ENCODE peak calls at places on chromosomes 16 and 17, in four cellular contexts. One of them, this sample, is unnamed.

GRCh38 chr17:39099686-39100293 is 51.6 kb downstream of the PLXDC1 start:
- DNase-seq in stimulated activated CD4-positive, alpha-beta T cell treated with anti-CD3 and anti-CD28 coated beads, Interleukin-1b, Interleukin-23, amount 100 ng/mL, for 48 hours: no peak
- DNase-seq in AG08395: peak
- DNase-seq in non-pigmented ciliary epithelial cell: no peak
- DNase-seq in this sample: no peak

GRCh38 chr16:50373345-50373701 is 4.5 kb upstream of the BRD7 start:
- DNase-seq in stimulated activated CD4-positive, alpha-beta T cell treated with anti-CD3 and anti-CD28 coated beads, Interleukin-1b, Interleukin-23, amount 100 ng/mL, for 48 hours: no peak
- DNase-seq in AG08395: no peak
- DNase-seq in non-pigmented ciliary epithelial cell: no peak
- DNase-seq in this sample: no peak

GRCh38 chr17:83182620-83183063 is 103.2 kb downstream of the METRNL start:
- DNase-seq in stimulated activated CD4-positive, alpha-beta T cell treated with anti-CD3 and anti-CD28 coated beads, Interleukin-1b, Interleukin-23, amount 100 ng/mL, for 48 hours: no peak
- DNase-seq in AG08395: no peak
- DNase-seq in non-pigmented ciliary epithelial cell: no peak
- DNase-seq in this sample: no peak

GRCh38 chr17:19237389-19238166 is 412 bp downstream of the EPN2 start:
- DNase-seq in stimulated activated CD4-positive, alpha-beta T cell treated with anti-CD3 and anti-CD28 coated beads, Interleukin-1b, Interleukin-23, amount 100 ng/mL, for 48 hours: peak
- DNase-seq in AG08395: no peak
- DNase-seq in non-pigmented ciliary epithelial cell: no peak
- DNase-seq in this sample: peak

GRCh38 chr16:25796239-25796638 is 104.5 kb downstream of the HS3ST4 start:
- DNase-seq in stimulated activated CD4-positive, alpha-beta T cell treated with anti-CD3 and anti-CD28 coated beads, Interleukin-1b, Interleukin-23, amount 100 ng/mL, for 48 hours: no peak
- DNase-seq in AG08395: no peak
- DNase-seq in non-pigmented ciliary epithelial cell: no peak
- DNase-seq in this sample: no peak

GRCh38 chr16:49775581-49775980 is 80.3 kb downstream of the ZNF423 start:
- DNase-seq in stimulated activated CD4-positive, alpha-beta T cell treated with anti-CD3 and anti-CD28 coated beads, Interleukin-1b, Interleukin-23, amount 100 ng/mL, for 48 hours: no peak
- DNase-seq in AG08395: no peak
- DNase-seq in non-pigmented ciliary epithelial cell: no peak
- DNase-seq in this sample: no peak

GRCh38 chr17:48719642-48720262 is 2.6 kb downstream of the PRAC1 start:
- DNase-seq in stimulated activated CD4-positive, alpha-beta T cell treated with anti-CD3 and anti-CD28 coated beads, Interleukin-1b, Interleukin-23, amount 100 ng/mL, for 48 hours: no peak
- DNase-seq in AG08395: no peak
- DNase-seq in non-pigmented ciliary epithelial cell: no peak
- DNase-seq in this sample: no peak

GRCh38 chr16:7316266-7316888 is 16.3 kb upstream of the RBFOX1 start:
- DNase-seq in stimulated activated CD4-positive, alpha-beta T cell treated with anti-CD3 and anti-CD28 coated beads, Interleukin-1b, Interleukin-23, amount 100 ng/mL, for 48 hours: no peak
- DNase-seq in AG08395: no peak
- DNase-seq in non-pigmented ciliary epithelial cell: no peak
- DNase-seq in this sample: no peak

GRCh38 chr17:39668141-39668924 is at the start of gene PNMT:
- DNase-seq in stimulated activated CD4-positive, alpha-beta T cell treated with anti-CD3 and anti-CD28 coated beads, Interleukin-1b, Interleukin-23, amount 100 ng/mL, for 48 hours: peak
- DNase-seq in AG08395: peak
- DNase-seq in non-pigmented ciliary epithelial cell: no peak
- DNase-seq in this sample: no peak

GRCh38 chr16:10617662-10618420 is 37.4 kb upstream of the EMP2 start:
- DNase-seq in stimulated activated CD4-positive, alpha-beta T cell treated with anti-CD3 and anti-CD28 coated beads, Interleukin-1b, Interleukin-23, amount 100 ng/mL, for 48 hours: no peak
- DNase-seq in AG08395: no peak
- DNase-seq in non-pigmented ciliary epithelial cell: no peak
- DNase-seq in this sample: no peak

GRCh38 chr17:1673041-1673790 is 11.5 kb downstream of the PRPF8 start:
- DNase-seq in stimulated activated CD4-positive, alpha-beta T cell treated with anti-CD3 and anti-CD28 coated beads, Interleukin-1b, Interleukin-23, amount 100 ng/mL, for 48 hours: no peak
- DNase-seq in AG08395: no peak
- DNase-seq in non-pigmented ciliary epithelial cell: no peak
- DNase-seq in this sample: no peak

GRCh38 chr17:62109378-62109902 is 44.4 kb upstream of the MED13 start:
- DNase-seq in stimulated activated CD4-positive, alpha-beta T cell treated with anti-CD3 and anti-CD28 coated beads, Interleukin-1b, Interleukin-23, amount 100 ng/mL, for 48 hours: peak
- DNase-seq in AG08395: peak
- DNase-seq in non-pigmented ciliary epithelial cell: peak
- DNase-seq in this sample: peak

GRCh38 chr17:50479522-50480141 is 972 bp downstream of the RSAD1 start:
- DNase-seq in stimulated activated CD4-positive, alpha-beta T cell treated with anti-CD3 and anti-CD28 coated beads, Interleukin-1b, Interleukin-23, amount 100 ng/mL, for 48 hours: peak
- DNase-seq in AG08395: peak
- DNase-seq in non-pigmented ciliary epithelial cell: no peak
- DNase-seq in this sample: peak

GRCh38 chr16:13269905-13270528 is 368.6 kb downstream of the SHISA9 start:
- DNase-seq in stimulated activated CD4-positive, alpha-beta T cell treated with anti-CD3 and anti-CD28 coated beads, Interleukin-1b, Interleukin-23, amount 100 ng/mL, for 48 hours: no peak
- DNase-seq in AG08395: no peak
- DNase-seq in non-pigmented ciliary epithelial cell: no peak
- DNase-seq in this sample: no peak

GRCh38 chr17:56125830-56126819 is 27.1 kb upstream of the ANKFN1 start:
- DNase-seq in stimulated activated CD4-positive, alpha-beta T cell treated with anti-CD3 and anti-CD28 coated beads, Interleukin-1b, Interleukin-23, amount 100 ng/mL, for 48 hours: no peak
- DNase-seq in AG08395: peak
- DNase-seq in non-pigmented ciliary epithelial cell: no peak
- DNase-seq in this sample: peak

GRCh38 chr17:11047228-11047627 is 193.8 kb upstream of the SHISA6 start:
- DNase-seq in stimulated activated CD4-positive, alpha-beta T cell treated with anti-CD3 and anti-CD28 coated beads, Interleukin-1b, Interleukin-23, amount 100 ng/mL, for 48 hours: no peak
- DNase-seq in AG08395: no peak
- DNase-seq in non-pigmented ciliary epithelial cell: no peak
- DNase-seq in this sample: no peak

GRCh38 chr16:22077700-22078313 is 14.5 kb upstream of the VWA3A start:
- DNase-seq in stimulated activated CD4-positive, alpha-beta T cell treated with anti-CD3 and anti-CD28 coated beads, Interleukin-1b, Interleukin-23, amount 100 ng/mL, for 48 hours: peak
- DNase-seq in AG08395: peak
- DNase-seq in non-pigmented ciliary epithelial cell: no peak
- DNase-seq in this sample: peak

GRCh38 chr17:74325743-74326379 is at the start of gene KIF19:
- DNase-seq in stimulated activated CD4-positive, alpha-beta T cell treated with anti-CD3 and anti-CD28 coated beads, Interleukin-1b, Interleukin-23, amount 100 ng/mL, for 48 hours: peak
- DNase-seq in AG08395: peak
- DNase-seq in non-pigmented ciliary epithelial cell: no peak
- DNase-seq in this sample: no peak

This sample was measured in HTR-8/SVneo.